ENCODE peak calls at places on chromosome 1, in seven cellular contexts. M is D721Med, X is breast epithelium, G is fibroblast of lung, S is fibroblast of mammary gland, Z is HL-60, R is A549. D is an unnamed sample.

GRCh38 chr1:115082949-115083348 is 6.4 kb downstream of the TSPAN2 start:
- DNase-seq in M (no peak), X (no peak), G (no peak), S (no peak), Z (no peak), R (no peak), D (no peak)

GRCh38 chr1:119159963-119160362 is 19.5 kb upstream of the WARS2 start:
- DNase-seq in M (no peak), X (no peak), G (no peak), S (peak), Z (no peak), R (no peak), D (no peak)

GRCh38 chr1:202249846-202250245 is 56.2 kb downstream of the LGR6 start:
- DNase-seq in M (no peak), X (peak), G (no peak), S (peak), Z (no peak), R (no peak), D (no peak)

GRCh38 chr1:230066466-230067404 is at the start of gene GALNT2:
- DNase-seq in M (peak), X (peak), G (peak), S (peak), Z (peak), R (peak), D (peak)

GRCh38 chr1:26771643-26772321 is 16.0 kb upstream of the PIGV start:
- DNase-seq in M (peak), X (no peak), G (peak), S (peak), Z (no peak), R (peak), D (no peak)

GRCh38 chr1:16138772-16139221 is 17.1 kb downstream of the EPHA2 start:
- DNase-seq in M (no peak), X (no peak), G (no peak), S (no peak), Z (no peak), R (no peak), D (peak)

GRCh38 chr1:64516301-64516700 is 46.4 kb downstream of the CACHD1 start:
- DNase-seq in M (no peak), X (no peak), G (no peak), S (peak), Z (no peak), R (no peak), D (no peak)

GRCh38 chr1:17102232-17102631 is 17.0 kb downstream of the PADI2 start:
- DNase-seq in M (no peak), X (no peak), G (no peak), S (no peak), Z (no peak), R (no peak), D (no peak)

GRCh38 chr1:198830397-198830796 is 191.6 kb downstream of the PTPRC start:
- DNase-seq in M (no peak), X (no peak), G (no peak), S (no peak), Z (no peak), R (no peak), D (no peak)

GRCh38 chr1:238772321-238772720 is 614.0 kb upstream of the CHRM3 start:
- DNase-seq in M (no peak), X (no peak), G (no peak), S (peak), Z (no peak), R (no peak), D (no peak)

GRCh38 chr1:169701261-169701802 is 10.1 kb downstream of the SELL start:
- DNase-seq in M (no peak), X (no peak), G (no peak), S (no peak), Z (no peak), R (no peak), D (no peak)

GRCh38 chr1:165851034-165851658 is 23.7 kb downstream of the UCK2 start:
- DNase-seq in M (no peak), X (no peak), G (peak), S (peak), Z (peak), R (no peak), D (no peak)

GRCh38 chr1:50774759-50775351 is 185.2 kb downstream of the FAF1 start:
- DNase-seq in M (no peak), X (no peak), G (peak), S (peak), Z (peak), R (peak), D (peak)

GRCh38 chr1:119093721-119094120 is 46.7 kb downstream of the WARS2 start:
- DNase-seq in M (no peak), X (no peak), G (no peak), S (no peak), Z (no peak), R (no peak), D (no peak)

GRCh38 chr1:210218047-210218446 is 14.5 kb upstream of the SERTAD4 start:
- DNase-seq in M (no peak), X (no peak), G (no peak), S (no peak), Z (no peak), R (no peak), D (no peak)

GRCh38 chr1:74314438-74314837 is 79.3 kb downstream of the TNNI3K start:
- DNase-seq in M (no peak), X (no peak), G (no peak), S (no peak), Z (no peak), R (no peak), D (no peak)

GRCh38 chr1:153933420-153933819 is 10.6 kb upstream of the GATAD2B start:
- DNase-seq in M (no peak), X (no peak), G (no peak), S (no peak), Z (no peak), R (no peak), D (no peak)

GRCh38 chr1:230163205-230163604 is 96.2 kb downstream of the GALNT2 start:
- DNase-seq in M (no peak), X (no peak), G (peak), S (peak), Z (no peak), R (no peak), D (no peak)

GRCh38 chr1:110393691-110394564 is 3.1 kb upstream of the SLC16A4 start:
- DNase-seq in M (no peak), X (no peak), G (peak), S (peak), Z (no peak), R (peak), D (no peak)

GRCh38 chr1:220874201-220874655 is 5.0 kb upstream of the HLX start:
- DNase-seq in M (no peak), X (no peak), G (peak), S (peak), Z (peak), R (peak), D (peak)

GRCh38 chr1:30661311-30661710 is 62.1 kb downstream of the MATN1 start:
- DNase-seq in M (no peak), X (peak), G (no peak), S (no peak), Z (no peak), R (no peak), D (no peak)

GRCh38 chr1:154968731-154969130 is 1.8 kb downstream of the SHC1 start:
- DNase-seq in M (no peak), X (no peak), G (no peak), S (no peak), Z (no peak), R (no peak), D (no peak)

GRCh38 chr1:184967045-184967444 is 7.3 kb downstream of the NIBAN1 start:
- DNase-seq in M (no peak), X (no peak), G (no peak), S (no peak), Z (no peak), R (no peak), D (no peak)

GRCh38 chr1:36125129-36125991 is at the start of gene COL8A2:
- DNase-seq in M (peak), X (no peak), G (no peak), S (no peak), Z (no peak), R (no peak), D (no peak)

GRCh38 chr1:234556245-234556943 is 53.6 kb downstream of the IRF2BP2 start:
- DNase-seq in M (no peak), X (peak), G (no peak), S (no peak), Z (no peak), R (no peak), D (no peak)

GRCh38 chr1:110171134-110171733 is 20.9 kb downstream of the SLC6A17 start:
- DNase-seq in M (peak), X (no peak), G (no peak), S (no peak), Z (no peak), R (no peak), D (no peak)

GRCh38 chr1:44505210-44505993 is 100.3 kb downstream of the RNF220 start:
- DNase-seq in M (no peak), X (no peak), G (peak), S (peak), Z (no peak), R (no peak), D (no peak)

GRCh38 chr1:33030575-33030974 is 6.1 kb downstream of the AK2 start:
- DNase-seq in M (no peak), X (no peak), G (peak), S (peak), Z (peak), R (no peak), D (no peak)

GRCh38 chr1:41496080-41497055 is 11.9 kb upstream of the EDN2 start:
- DNase-seq in M (no peak), X (peak), G (peak), S (peak), Z (peak), R (peak), D (peak)

GRCh38 chr1:51768971-51769601 is 109.4 kb downstream of the NRDC start:
- DNase-seq in M (peak), X (no peak), G (peak), S (peak), Z (peak), R (peak), D (no peak)

GRCh38 chr1:59601032-59601431 is 213.7 kb upstream of the HOOK1 start:
- DNase-seq in M (no peak), X (no peak), G (no peak), S (no peak), Z (no peak), R (no peak), D (no peak)

GRCh38 chr1:95311006-95311405 is 77.0 kb downstream of the RWDD3 start:
- DNase-seq in M (no peak), X (no peak), G (no peak), S (no peak), Z (no peak), R (no peak), D (no peak)

GRCh38 chr1:119516680-119517079 is 9.7 kb downstream of the HSD3B1 start:
- DNase-seq in M (no peak), X (no peak), G (no peak), S (no peak), Z (no peak), R (peak), D (no peak)

GRCh38 chr1:175133693-175134435 is 58.7 kb downstream of the KIAA0040 start:
- DNase-seq in M (no peak), X (no peak), G (no peak), S (peak), Z (no peak), R (no peak), D (no peak)

GRCh38 chr1:60847855-60848582 is 234.3 kb upstream of the NFIA start:
- DNase-seq in M (no peak), X (no peak), G (no peak), S (no peak), Z (no peak), R (no peak), D (no peak)

GRCh38 chr1:183365093-183365492 is 53.1 kb downstream of the NMNAT2 start:
- DNase-seq in M (no peak), X (no peak), G (no peak), S (no peak), Z (no peak), R (no peak), D (no peak)

GRCh38 chr1:169363046-169363756 is 4.4 kb downstream of the NME7 start:
- DNase-seq in M (no peak), X (no peak), G (peak), S (peak), Z (no peak), R (no peak), D (no peak)

GRCh38 chr1:87086120-87086519 is 171.7 kb downstream of the HS2ST1 start:
- DNase-seq in M (no peak), X (no peak), G (no peak), S (no peak), Z (no peak), R (no peak), D (no peak)

GRCh38 chr1:87089823-87090222 is 175.4 kb downstream of the HS2ST1 start:
- DNase-seq in M (no peak), X (no peak), G (no peak), S (no peak), Z (no peak), R (no peak), D (no peak)

GRCh38 chr1:87089070-87089736 is 174.8 kb downstream of the HS2ST1 start:
- DNase-seq in M (no peak), X (no peak), G (no peak), S (no peak), Z (no peak), R (no peak), D (no peak)

GRCh38 chr1:87084247-87084836 is 169.9 kb downstream of the HS2ST1 start:
- DNase-seq in M (no peak), X (no peak), G (peak), S (peak), Z (no peak), R (peak), D (no peak)
- TF ChIP-seq CTCF in M (peak), X (no peak), G (no peak), S (peak), Z (no peak), R (peak), D (peak)

DNA sequence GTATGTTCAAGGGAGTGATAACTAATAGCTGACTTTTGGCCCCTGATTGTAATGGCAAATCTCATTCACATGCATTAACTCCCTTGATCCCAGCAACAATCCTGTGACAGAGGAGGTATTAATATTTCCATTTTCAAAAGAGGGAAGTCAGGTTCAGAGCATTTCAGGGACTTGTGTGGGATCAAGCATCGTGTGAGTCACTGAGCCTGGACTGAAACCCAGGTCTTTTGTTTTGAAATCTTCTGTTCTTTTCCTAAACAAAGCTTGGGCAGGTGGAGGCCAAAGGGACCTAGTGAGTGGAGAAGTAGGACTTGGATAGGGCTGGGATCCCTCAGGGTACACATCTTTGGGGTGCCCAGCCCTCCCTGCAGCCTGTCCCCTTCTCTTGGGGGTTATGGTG is 37.9 kb downstream of the ETNK2 start:
- DNase-seq in M (no peak), X (no peak), G (no peak), S (peak), Z (no peak), R (no peak), D (no peak)
- TF ChIP-seq CTCF in M (no peak), X (no peak), G (no peak), S (no peak), Z (no peak), R (no peak), D (no peak)

GRCh38 chr1:42737257-42737656 is 2.8 kb downstream of the CLDN19 start:
- DNase-seq in M (no peak), X (peak), G (no peak), S (no peak), Z (peak), R (no peak), D (no peak)
- TF ChIP-seq CTCF in M (no peak), X (no peak), G (peak), S (no peak), Z (no peak), R (no peak), D (no peak)

GRCh38 chr1:6503884-6504602 is 12.6 kb upstream of the PLEKHG5 start:
- DNase-seq in M (no peak), X (no peak), G (no peak), S (no peak), Z (no peak), R (no peak), D (no peak)
- TF ChIP-seq CTCF in M (no peak), X (no peak), G (no peak), S (no peak), Z (no peak), R (no peak), D (no peak)

GRCh38 chr1:217313096-217313495 is 317.8 kb downstream of the GPATCH2 start:
- DNase-seq in M (no peak), X (no peak), G (no peak), S (no peak), Z (no peak), R (no peak), D (no peak)

GRCh38 chr1:217315346-217315745 is 315.5 kb downstream of the GPATCH2 start:
- DNase-seq in M (no peak), X (no peak), G (peak), S (peak), Z (no peak), R (no peak), D (no peak)

DNA sequence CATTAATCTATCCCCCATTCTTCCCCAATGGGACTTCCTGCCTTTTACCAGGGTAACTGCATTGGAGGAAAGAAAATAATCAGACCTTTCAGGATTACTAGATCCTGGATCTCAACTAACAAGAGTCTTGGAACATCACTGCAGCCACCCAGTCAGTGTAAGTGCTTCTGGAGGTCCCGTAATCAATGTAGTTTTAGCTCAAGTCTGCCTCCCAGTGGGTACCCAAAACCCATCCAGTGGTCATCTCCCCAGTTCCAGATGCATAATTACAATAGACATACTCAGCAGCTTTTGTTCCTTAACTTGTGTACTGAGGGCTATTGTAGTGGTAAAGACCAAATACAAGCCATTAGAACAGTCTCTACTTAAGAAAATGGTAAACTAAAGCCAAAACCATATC is 319.1 kb downstream of the GPATCH2 start:
- DNase-seq in M (no peak), X (no peak), G (peak), S (peak), Z (no peak), R (peak), D (peak)
- TF ChIP-seq CTCF in M (peak), X (no peak), G (peak), S (peak), Z (no peak), R (no peak), D (no peak)

DNA sequence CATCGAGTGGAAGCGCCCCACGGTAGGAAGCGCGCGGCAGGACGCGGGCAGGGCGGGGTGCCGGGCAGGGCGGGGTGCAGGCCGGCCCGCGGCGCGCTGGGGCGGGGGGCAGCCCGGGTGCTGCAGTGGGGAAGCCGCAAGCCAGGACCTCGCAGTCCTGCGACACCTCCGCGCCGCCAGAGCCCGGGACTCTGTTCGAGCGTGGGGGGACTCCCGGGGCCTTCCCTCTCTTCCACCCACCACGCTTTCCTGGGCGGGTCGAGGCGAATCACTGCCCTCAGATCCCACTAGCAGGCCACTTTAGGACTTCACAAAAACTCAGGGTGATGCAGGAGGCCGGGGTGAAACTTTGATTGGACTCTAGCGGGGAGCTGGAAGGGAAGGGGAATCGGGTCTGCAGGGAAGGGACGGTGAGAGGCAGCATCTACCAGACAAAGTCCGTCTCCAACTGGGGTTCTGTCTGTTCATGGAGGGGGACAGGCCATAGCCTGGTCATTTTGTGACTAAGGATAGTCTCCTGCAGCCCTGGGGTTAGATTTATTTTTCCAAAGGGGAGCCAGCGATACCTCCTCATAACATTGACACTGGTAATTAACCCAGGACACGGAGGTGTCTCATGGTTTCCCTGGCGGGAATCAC is 636 bp downstream of the CAPN2 start:
- DNase-seq in M (peak), X (no peak), G (no peak), S (no peak), Z (no peak), R (no peak), D (peak)
- TF ChIP-seq CTCF in M (no peak), X (no peak), G (no peak), S (no peak), Z (no peak), R (no peak), D (no peak)

D was measured in endothelial cell.